ENCODE peak calls at places on chromosomes 11 and 22, in seven cellular contexts. O is tibial nerve; V is CD8-positive, alpha-beta T cell; H is upper lobe of right lung; L is prostate gland; Q is psoas muscle; J is CD8-positive, alpha-beta memory T cell. S is an unnamed sample.

GRCh38 chr11:110565344-110565684 is 135.6 kb downstream of the FDX1 start:
- DNase-seq in V (no peak), O (no peak), Q (no peak), J (no peak), L (no peak), H (no peak), S (no peak)

GRCh38 chr22:48499456-48500425 is 1327.9 kb downstream of the BRD1 start:
- DNase-seq in O (no peak), J (no peak), L (no peak), Q (no peak), V (no peak), H (no peak), S (peak; percentile 56)

GRCh38 chr22:27534720-27535125 is 266.8 kb downstream of the MN1 start:
- DNase-seq in H (no peak), V (no peak), Q (no peak), L (no peak), O (no peak), J (no peak), S (no peak)

GRCh38 chr11:83649468-83649915 is 363.3 kb upstream of the CCDC90B start:
- DNase-seq in Q (no peak), H (no peak), O (no peak), L (no peak), V (no peak), J (no peak), S (no peak)

GRCh38 chr22:17131686-17132085 is 10.5 kb upstream of the TMEM121B start:
- DNase-seq in O (no peak), Q (no peak), V (no peak), H (no peak), J (no peak), L (no peak), S (no peak)

GRCh38 chr11:9922806-9923205 is 258.9 kb downstream of the SWAP70 start:
- DNase-seq in J (no peak), Q (no peak), V (no peak), O (no peak), H (no peak), L (peak; percentile 5), S (no peak)

GRCh38 chr22:36279219-36279666 is 26.3 kb downstream of the APOL1 start:
- DNase-seq in V (no peak), Q (no peak), J (no peak), H (no peak), L (no peak), O (no peak), S (no peak)

GRCh38 chr11:2766166-2766565 is 66.4 kb upstream of the KCNQ1OT1 start:
- DNase-seq in O (no peak), Q (no peak), V (no peak), H (no peak), L (no peak), J (no peak), S (peak; percentile 6)

GRCh38 chr11:111513240-111513605 is 1.0 kb upstream of the BTG4 start:
- DNase-seq in V (no peak), O (no peak), H (no peak), J (no peak), L (no peak), Q (no peak), S (no peak)

GRCh38 chr11:61162092-61162935 is 1.1 kb upstream of the VPS37C start:
- DNase-seq in L (no peak), Q (no peak), J (no peak), O (no peak), V (no peak), H (no peak), S (peak; percentile 57)

GRCh38 chr22:38713921-38714320 is 8.2 kb downstream of the GTPBP1 start:
- DNase-seq in L (no peak), J (no peak), V (no peak), O (no peak), H (no peak), Q (no peak), S (no peak)

GRCh38 chr11:3905080-3905953 is 49.9 kb downstream of the STIM1 start:
- DNase-seq in Q (no peak), V (peak; percentile 69), O (peak; percentile 50), H (no peak), J (peak; percentile 34), L (no peak), S (peak; percentile 62)

GRCh38 chr11:3903207-3903896 is 47.9 kb downstream of the STIM1 start:
- DNase-seq in J (no peak), L (no peak), V (no peak), Q (no peak), O (peak; percentile 20), H (no peak), S (no peak)

GRCh38 chr11:3901249-3902025 is 46.0 kb downstream of the STIM1 start:
- DNase-seq in V (no peak), Q (no peak), O (no peak), L (no peak), H (no peak), J (no peak), S (no peak)

GRCh38 chr11:3904228-3904627 is 48.8 kb downstream of the STIM1 start:
- DNase-seq in O (no peak), H (no peak), V (no peak), Q (no peak), J (no peak), L (no peak), S (no peak)

DNA sequence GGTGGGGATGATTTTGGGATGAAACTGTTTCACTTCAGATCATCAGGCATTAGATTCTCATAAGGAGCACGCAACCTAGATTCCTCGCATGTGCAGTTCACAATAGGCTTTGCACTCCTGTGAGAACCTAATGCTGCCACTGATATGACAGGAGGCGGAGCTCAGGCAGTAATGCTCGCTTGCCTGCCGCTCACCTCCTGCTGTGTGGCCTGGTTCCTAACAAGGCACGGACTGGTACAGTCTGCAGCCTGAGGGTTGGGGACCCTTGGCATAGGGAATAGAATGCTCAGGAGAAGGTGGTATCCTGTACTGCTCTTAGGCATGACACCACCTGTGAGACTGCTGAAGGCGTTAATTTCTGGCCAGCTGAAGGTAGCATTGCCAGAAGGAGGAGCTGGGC is 47.0 kb downstream of the STIM1 start:
- DNase-seq in J (no peak), Q (no peak), V (no peak), L (no peak), O (no peak), H (no peak), S (no peak)
- H3K4me1 ChIP-seq in J (peaks cover 72% of the 10 kb centered on the region), Q (peaks cover 66% of the 10 kb centered on the region), V (peaks cover 68% of the 10 kb centered on the region), L (no peaks in the 10 kb centered on the region), O (peaks cover 25% of the 10 kb centered on the region), H (peaks cover 46% of the 10 kb centered on the region), S (peaks cover 57% of the 10 kb centered on the region)

GRCh38 chr22:46798041-46798365 is 35.6 kb downstream of the TBC1D22A start:
- DNase-seq in V (no peak), J (no peak), Q (no peak), L (no peak), O (no peak), H (no peak), S (no peak)
- H3K4me3 ChIP-seq in V (no peak overlapping the region), J (no peak overlapping the region), Q (no peak overlapping the region), L (no peak overlapping the region), O (no peak overlapping the region), H (no peak overlapping the region), S (no peak overlapping the region)

GRCh38 chr11:114171257-114172054 is 111.9 kb downstream of the ZBTB16 start:
- DNase-seq in O (peak; percentile 85), V (no peak), Q (peak; percentile 98), H (peak; percentile 86), J (no peak), L (no peak), S (peak; percentile 74)
- H3K4me1 ChIP-seq in O (peaks cover 99% of the 10 kb centered on the region), V (peaks cover 88% of the 10 kb centered on the region), Q (peaks cover 98% of the 10 kb centered on the region), H (peaks cover 97% of the 10 kb centered on the region), J (peaks cover 87% of the 10 kb centered on the region), L (peaks cover 44% of the 10 kb centered on the region), S (peaks cover 100% of the 10 kb centered on the region)

GRCh38 chr22:42416671-42417230 is 15.5 kb downstream of the NFAM1 start:
- DNase-seq in O (no peak), V (no peak), J (no peak), L (no peak), H (no peak), Q (no peak), S (no peak)

GRCh38 chr22:42414565-42415298 is 17.5 kb downstream of the NFAM1 start:
- DNase-seq in L (no peak), H (no peak), J (no peak), Q (no peak), V (no peak), O (no peak), S (no peak)

GRCh38 chr22:42418811-42419243 is 13.4 kb downstream of the NFAM1 start:
- DNase-seq in V (no peak), H (peak; percentile 78), J (no peak), Q (no peak), O (no peak), L (no peak), S (peak; percentile 49)

GRCh38 chr22:42417645-42418303 is 14.4 kb downstream of the NFAM1 start:
- DNase-seq in O (no peak), H (no peak), V (no peak), L (no peak), J (no peak), Q (no peak), S (no peak)

DNA sequence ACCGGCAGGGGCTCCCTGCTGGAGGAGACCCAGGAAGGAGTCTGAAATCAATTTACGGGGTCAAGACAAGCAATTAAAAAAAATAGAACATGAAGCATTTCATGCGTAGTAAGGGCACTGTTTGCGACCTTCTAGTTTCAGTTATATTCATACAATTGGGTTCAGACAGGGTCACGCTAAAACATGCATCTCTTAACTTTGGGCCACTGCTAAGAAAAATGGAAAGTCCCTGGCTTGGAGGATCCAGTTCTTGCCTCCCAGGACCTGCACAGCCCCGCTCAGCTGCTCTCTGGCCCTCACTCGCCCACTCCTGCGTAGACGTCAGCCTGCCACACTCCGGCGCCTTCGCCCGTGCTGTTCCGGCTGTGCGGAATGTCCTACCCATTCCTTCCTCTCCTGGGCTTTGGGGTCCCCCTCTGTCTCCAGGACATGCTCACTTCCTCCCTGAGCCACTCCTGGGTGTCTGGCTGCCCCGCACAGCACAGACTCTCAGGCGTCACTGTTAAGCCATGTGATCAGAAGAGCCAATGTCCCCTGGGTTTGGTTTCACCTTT is 12.8 kb downstream of the NFAM1 start:
- DNase-seq in L (no peak), H (peak; percentile 75), V (no peak), O (no peak), J (no peak), Q (no peak), S (peak; percentile 81)
- H3K4me3 ChIP-seq in L (no peak overlapping the region), H (no peak overlapping the region), V (no peak overlapping the region), O (no peak overlapping the region), J (no peak overlapping the region), Q (peak overlapping the region; percentile 38), S (no peak overlapping the region)